ENCODE peak calls at places on chromosomes 2 and 18, in five cellular contexts. One of them, this sample, is unnamed.

GRCh38 chr2:168589236-168589635 is 133.2 kb downstream of the CERS6 start:
- DNase-seq in T-helper 2 cell: no peak
- DNase-seq in T follicular helper cell: no peak
- DNase-seq in colonic mucosa: no peak
- DNase-seq in EL: no peak
- DNase-seq in this sample: no peak

GRCh38 chr2:9896216-9896615 is 52.9 kb downstream of the TAF1B start:
- DNase-seq in T follicular helper cell: no peak
- DNase-seq in colonic mucosa: no peak
- DNase-seq in T-helper 2 cell: no peak
- DNase-seq in EL: no peak
- DNase-seq in this sample: peak; percentile 51

GRCh38 chr2:222483513-222484039 is 59.2 kb downstream of the SGPP2 start:
- DNase-seq in EL: no peak
- DNase-seq in T-helper 2 cell: no peak
- DNase-seq in colonic mucosa: peak; percentile 46
- DNase-seq in T follicular helper cell: no peak
- DNase-seq in this sample: peak; percentile 70

GRCh38 chr2:189841019-189841418 is 56.8 kb downstream of the PMS1 start:
- DNase-seq in colonic mucosa: no peak
- DNase-seq in EL: no peak
- DNase-seq in T-helper 2 cell: no peak
- DNase-seq in T follicular helper cell: no peak
- DNase-seq in this sample: no peak

GRCh38 chr2:217790195-217790594 is 212.6 kb downstream of the TNS1 start:
- DNase-seq in EL: no peak
- DNase-seq in T-helper 2 cell: no peak
- DNase-seq in T follicular helper cell: no peak
- DNase-seq in colonic mucosa: no peak
- DNase-seq in this sample: no peak

GRCh38 chr18:43534511-43534910 is 257.2 kb upstream of the SYT4 start:
- DNase-seq in T-helper 2 cell: no peak
- DNase-seq in colonic mucosa: no peak
- DNase-seq in EL: no peak
- DNase-seq in T follicular helper cell: no peak
- DNase-seq in this sample: no peak

GRCh38 chr2:38076710-38077430 is 919 bp upstream of the CYP1B1 start:
- DNase-seq in colonic mucosa: peak; percentile 57
- DNase-seq in T follicular helper cell: no peak
- DNase-seq in EL: peak; percentile 88
- DNase-seq in T-helper 2 cell: peak; percentile 58
- DNase-seq in this sample: peak; percentile 82

GRCh38 chr2:84495539-84496146 is 20.7 kb upstream of the DNAH6 start:
- DNase-seq in T follicular helper cell: no peak
- DNase-seq in colonic mucosa: peak; percentile 52
- DNase-seq in T-helper 2 cell: no peak
- DNase-seq in EL: peak; percentile 70
- DNase-seq in this sample: peak; percentile 72

GRCh38 chr2:74009577-74009976 is 24.9 kb downstream of the TET3 start:
- DNase-seq in T follicular helper cell: no peak
- DNase-seq in EL: no peak
- DNase-seq in T-helper 2 cell: no peak
- DNase-seq in colonic mucosa: no peak
- DNase-seq in this sample: no peak

GRCh38 chr2:105536175-105536574 is 137.3 kb upstream of the FHL2 start:
- DNase-seq in colonic mucosa: no peak
- DNase-seq in T-helper 2 cell: no peak
- DNase-seq in EL: no peak
- DNase-seq in T follicular helper cell: no peak
- DNase-seq in this sample: no peak

GRCh38 chr18:38023871-38024270 is 458.3 kb upstream of the CELF4 start:
- DNase-seq in EL: no peak
- DNase-seq in colonic mucosa: no peak
- DNase-seq in T follicular helper cell: no peak
- DNase-seq in T-helper 2 cell: no peak
- DNase-seq in this sample: no peak

GRCh38 chr2:215884741-215885140 is 128.6 kb downstream of the MREG start:
- DNase-seq in EL: no peak
- DNase-seq in T-helper 2 cell: no peak
- DNase-seq in colonic mucosa: no peak
- DNase-seq in T follicular helper cell: no peak
- DNase-seq in this sample: no peak

GRCh38 chr2:217996345-217996744 is 6.5 kb downstream of the TNS1 start:
- DNase-seq in EL: peak; percentile 74
- DNase-seq in T follicular helper cell: no peak
- DNase-seq in colonic mucosa: peak; percentile 34
- DNase-seq in T-helper 2 cell: no peak
- DNase-seq in this sample: no peak

GRCh38 chr18:59079264-59079972 is 60.3 kb upstream of the SEC11C start:
- DNase-seq in EL: no peak
- DNase-seq in colonic mucosa: no peak
- DNase-seq in T-helper 2 cell: no peak
- DNase-seq in T follicular helper cell: no peak
- DNase-seq in this sample: no peak

GRCh38 chr2:75424936-75425619 is 135.7 kb downstream of the EVA1A start:
- DNase-seq in colonic mucosa: no peak
- DNase-seq in EL: peak; percentile 69
- DNase-seq in T-helper 2 cell: no peak
- DNase-seq in T follicular helper cell: no peak
- DNase-seq in this sample: peak; percentile 76

GRCh38 chr2:10412380-10412779 is 35.7 kb downstream of the ODC1 start:
- DNase-seq in T-helper 2 cell: no peak
- DNase-seq in colonic mucosa: peak; percentile 63
- DNase-seq in T follicular helper cell: no peak
- DNase-seq in EL: peak; percentile 55
- DNase-seq in this sample: peak; percentile 66

GRCh38 chr2:16268301-16269000 is 328.1 kb downstream of the MYCN start:
- DNase-seq in T follicular helper cell: no peak
- DNase-seq in colonic mucosa: no peak
- DNase-seq in T-helper 2 cell: no peak
- DNase-seq in EL: no peak
- DNase-seq in this sample: no peak

GRCh38 chr2:175398848-175399247 is 217.3 kb upstream of the ATP5MC3 start:
- DNase-seq in colonic mucosa: no peak
- DNase-seq in EL: no peak
- DNase-seq in T follicular helper cell: no peak
- DNase-seq in T-helper 2 cell: no peak
- DNase-seq in this sample: no peak

GRCh38 chr18:30588673-30589164 is 453.8 kb downstream of the DSC3 start:
- DNase-seq in T-helper 2 cell: no peak
- DNase-seq in T follicular helper cell: no peak
- DNase-seq in colonic mucosa: no peak
- DNase-seq in EL: no peak
- DNase-seq in this sample: no peak

GRCh38 chr18:39435986-39436385 is 1870.4 kb upstream of the CELF4 start:
- DNase-seq in T-helper 2 cell: no peak
- DNase-seq in EL: peak; percentile 4
- DNase-seq in colonic mucosa: no peak
- DNase-seq in T follicular helper cell: no peak
- DNase-seq in this sample: no peak

GRCh38 chr18:69330345-69330744 is 70.3 kb upstream of the DOK6 start:
- DNase-seq in EL: no peak
- DNase-seq in T follicular helper cell: no peak
- DNase-seq in colonic mucosa: no peak
- DNase-seq in T-helper 2 cell: no peak
- DNase-seq in this sample: no peak

GRCh38 chr2:58194451-58194850 is 46.7 kb downstream of the FANCL start:
- DNase-seq in EL: no peak
- DNase-seq in T-helper 2 cell: no peak
- DNase-seq in T follicular helper cell: no peak
- DNase-seq in colonic mucosa: no peak
- DNase-seq in this sample: no peak

GRCh38 chr2:222641336-222641735 is 14.6 kb downstream of the FARSB start:
- DNase-seq in colonic mucosa: no peak
- DNase-seq in T follicular helper cell: no peak
- DNase-seq in EL: no peak
- DNase-seq in T-helper 2 cell: no peak
- DNase-seq in this sample: no peak

GRCh38 chr2:1455466-1455865 is 42.2 kb downstream of the TPO start:
- DNase-seq in colonic mucosa: no peak
- DNase-seq in T follicular helper cell: no peak
- DNase-seq in T-helper 2 cell: no peak
- DNase-seq in EL: peak; percentile 62
- DNase-seq in this sample: no peak

GRCh38 chr18:35386600-35387366 is 9.6 kb upstream of the ZNF396 start:
- DNase-seq in EL: peak; percentile 72
- DNase-seq in T follicular helper cell: peak; percentile 50
- DNase-seq in colonic mucosa: peak; percentile 75
- DNase-seq in T-helper 2 cell: peak; percentile 19
- DNase-seq in this sample: peak; percentile 90